ENCODE peak calls at places on chromosomes 11 and 22, in eight cellular contexts. One of them, this sample, is unnamed.

GRCh38 chr11:70021586-70021985 is 56.5 kb upstream of the ANO1 start:
- DNase-seq in adrenal gland: no peak
- DNase-seq in ACHN: no peak
- DNase-seq in NCI-H1105: no peak
- DNase-seq in activated T-helper 1 cell treated with anti-CD3 and anti-CD28 coated beads, Interleukin-12 subunit alpha, Interleukin-12 subunit beta, Interleukin-2, Interleukin-4 antibody, amounts not matched to agents 30 ng/mL and 10 ng/mL and 1 ng/mL, durations not matched to agents 14 hours and 24 hours and 36 hours: no peak
- DNase-seq in naive thymus-derived CD8-positive, alpha-beta T cell: no peak
- DNase-seq in ELR: no peak
- DNase-seq in neural crest cell: no peak
- DNase-seq in this sample: no peak

GRCh38 chr11:80107415-80107814 is 666.6 kb upstream of the TENM4 start:
- DNase-seq in neural crest cell: no peak
- DNase-seq in ELR: peak
- DNase-seq in activated T-helper 1 cell treated with anti-CD3 and anti-CD28 coated beads, Interleukin-12 subunit alpha, Interleukin-12 subunit beta, Interleukin-2, Interleukin-4 antibody, amounts not matched to agents 30 ng/mL and 10 ng/mL and 1 ng/mL, durations not matched to agents 14 hours and 24 hours and 36 hours: no peak
- DNase-seq in naive thymus-derived CD8-positive, alpha-beta T cell: no peak
- DNase-seq in NCI-H1105: no peak
- DNase-seq in adrenal gland: no peak
- DNase-seq in ACHN: peak
- DNase-seq in this sample: no peak

GRCh38 chr11:116193321-116194114 is 579.3 kb downstream of the BUD13 start:
- DNase-seq in naive thymus-derived CD8-positive, alpha-beta T cell: no peak
- DNase-seq in activated T-helper 1 cell treated with anti-CD3 and anti-CD28 coated beads, Interleukin-12 subunit alpha, Interleukin-12 subunit beta, Interleukin-2, Interleukin-4 antibody, amounts not matched to agents 30 ng/mL and 10 ng/mL and 1 ng/mL, durations not matched to agents 14 hours and 24 hours and 36 hours: no peak
- DNase-seq in ACHN: peak
- DNase-seq in ELR: peak
- DNase-seq in neural crest cell: peak
- DNase-seq in NCI-H1105: peak
- DNase-seq in adrenal gland: peak
- DNase-seq in this sample: no peak

GRCh38 chr11:2358754-2359444 is 18.2 kb upstream of the CD81 start:
- DNase-seq in ELR: no peak
- DNase-seq in naive thymus-derived CD8-positive, alpha-beta T cell: no peak
- DNase-seq in activated T-helper 1 cell treated with anti-CD3 and anti-CD28 coated beads, Interleukin-12 subunit alpha, Interleukin-12 subunit beta, Interleukin-2, Interleukin-4 antibody, amounts not matched to agents 30 ng/mL and 10 ng/mL and 1 ng/mL, durations not matched to agents 14 hours and 24 hours and 36 hours: no peak
- DNase-seq in ACHN: no peak
- DNase-seq in adrenal gland: no peak
- DNase-seq in NCI-H1105: no peak
- DNase-seq in neural crest cell: no peak
- DNase-seq in this sample: no peak

GRCh38 chr11:26762089-26762488 is 40.2 kb upstream of the SLC5A12 start:
- DNase-seq in NCI-H1105: no peak
- DNase-seq in ELR: no peak
- DNase-seq in neural crest cell: no peak
- DNase-seq in adrenal gland: no peak
- DNase-seq in naive thymus-derived CD8-positive, alpha-beta T cell: no peak
- DNase-seq in activated T-helper 1 cell treated with anti-CD3 and anti-CD28 coated beads, Interleukin-12 subunit alpha, Interleukin-12 subunit beta, Interleukin-2, Interleukin-4 antibody, amounts not matched to agents 30 ng/mL and 10 ng/mL and 1 ng/mL, durations not matched to agents 14 hours and 24 hours and 36 hours: no peak
- DNase-seq in ACHN: no peak
- DNase-seq in this sample: no peak

GRCh38 chr11:82682003-82682751 is 51.5 kb downstream of the FAM181B start:
- DNase-seq in ACHN: peak
- DNase-seq in naive thymus-derived CD8-positive, alpha-beta T cell: no peak
- DNase-seq in ELR: peak
- DNase-seq in NCI-H1105: peak
- DNase-seq in adrenal gland: no peak
- DNase-seq in activated T-helper 1 cell treated with anti-CD3 and anti-CD28 coated beads, Interleukin-12 subunit alpha, Interleukin-12 subunit beta, Interleukin-2, Interleukin-4 antibody, amounts not matched to agents 30 ng/mL and 10 ng/mL and 1 ng/mL, durations not matched to agents 14 hours and 24 hours and 36 hours: no peak
- DNase-seq in neural crest cell: no peak
- DNase-seq in this sample: no peak

GRCh38 chr22:36701166-36701713 is 2.3 kb downstream of the CACNG2 start:
- DNase-seq in NCI-H1105: no peak
- DNase-seq in adrenal gland: no peak
- DNase-seq in ELR: no peak
- DNase-seq in neural crest cell: no peak
- DNase-seq in activated T-helper 1 cell treated with anti-CD3 and anti-CD28 coated beads, Interleukin-12 subunit alpha, Interleukin-12 subunit beta, Interleukin-2, Interleukin-4 antibody, amounts not matched to agents 30 ng/mL and 10 ng/mL and 1 ng/mL, durations not matched to agents 14 hours and 24 hours and 36 hours: no peak
- DNase-seq in naive thymus-derived CD8-positive, alpha-beta T cell: no peak
- DNase-seq in ACHN: no peak
- DNase-seq in this sample: no peak

GRCh38 chr11:65612691-65613090 is 1.3 kb downstream of the MAP3K11 start:
- DNase-seq in ACHN: no peak
- DNase-seq in adrenal gland: no peak
- DNase-seq in activated T-helper 1 cell treated with anti-CD3 and anti-CD28 coated beads, Interleukin-12 subunit alpha, Interleukin-12 subunit beta, Interleukin-2, Interleukin-4 antibody, amounts not matched to agents 30 ng/mL and 10 ng/mL and 1 ng/mL, durations not matched to agents 14 hours and 24 hours and 36 hours: no peak
- DNase-seq in neural crest cell: no peak
- DNase-seq in naive thymus-derived CD8-positive, alpha-beta T cell: no peak
- DNase-seq in ELR: no peak
- DNase-seq in NCI-H1105: no peak
- DNase-seq in this sample: no peak

GRCh38 chr22:29879738-29880137 is 3.2 kb upstream of the MTMR3 start:
- DNase-seq in ACHN: no peak
- DNase-seq in activated T-helper 1 cell treated with anti-CD3 and anti-CD28 coated beads, Interleukin-12 subunit alpha, Interleukin-12 subunit beta, Interleukin-2, Interleukin-4 antibody, amounts not matched to agents 30 ng/mL and 10 ng/mL and 1 ng/mL, durations not matched to agents 14 hours and 24 hours and 36 hours: no peak
- DNase-seq in NCI-H1105: no peak
- DNase-seq in naive thymus-derived CD8-positive, alpha-beta T cell: no peak
- DNase-seq in neural crest cell: no peak
- DNase-seq in adrenal gland: no peak
- DNase-seq in ELR: peak
- DNase-seq in this sample: no peak

GRCh38 chr11:12754582-12755250 is 80.5 kb downstream of the TEAD1 start:
- DNase-seq in ELR: no peak
- DNase-seq in ACHN: no peak
- DNase-seq in adrenal gland: no peak
- DNase-seq in naive thymus-derived CD8-positive, alpha-beta T cell: no peak
- DNase-seq in NCI-H1105: peak
- DNase-seq in neural crest cell: no peak
- DNase-seq in activated T-helper 1 cell treated with anti-CD3 and anti-CD28 coated beads, Interleukin-12 subunit alpha, Interleukin-12 subunit beta, Interleukin-2, Interleukin-4 antibody, amounts not matched to agents 30 ng/mL and 10 ng/mL and 1 ng/mL, durations not matched to agents 14 hours and 24 hours and 36 hours: no peak
- DNase-seq in this sample: no peak

GRCh38 chr11:130112071-130112830 is 42.6 kb downstream of the APLP2 start:
- DNase-seq in neural crest cell: no peak
- DNase-seq in adrenal gland: no peak
- DNase-seq in ACHN: no peak
- DNase-seq in naive thymus-derived CD8-positive, alpha-beta T cell: no peak
- DNase-seq in activated T-helper 1 cell treated with anti-CD3 and anti-CD28 coated beads, Interleukin-12 subunit alpha, Interleukin-12 subunit beta, Interleukin-2, Interleukin-4 antibody, amounts not matched to agents 30 ng/mL and 10 ng/mL and 1 ng/mL, durations not matched to agents 14 hours and 24 hours and 36 hours: no peak
- DNase-seq in NCI-H1105: no peak
- DNase-seq in ELR: no peak
- DNase-seq in this sample: no peak

GRCh38 chr22:35912668-35913067 is 116.0 kb downstream of the RBFOX2 start:
- DNase-seq in adrenal gland: no peak
- DNase-seq in activated T-helper 1 cell treated with anti-CD3 and anti-CD28 coated beads, Interleukin-12 subunit alpha, Interleukin-12 subunit beta, Interleukin-2, Interleukin-4 antibody, amounts not matched to agents 30 ng/mL and 10 ng/mL and 1 ng/mL, durations not matched to agents 14 hours and 24 hours and 36 hours: no peak
- DNase-seq in naive thymus-derived CD8-positive, alpha-beta T cell: no peak
- DNase-seq in NCI-H1105: no peak
- DNase-seq in neural crest cell: no peak
- DNase-seq in ELR: no peak
- DNase-seq in ACHN: no peak
- DNase-seq in this sample: no peak

GRCh38 chr11:2911088-2912037 is 17.9 kb downstream of the PHLDA2 start:
- DNase-seq in activated T-helper 1 cell treated with anti-CD3 and anti-CD28 coated beads, Interleukin-12 subunit alpha, Interleukin-12 subunit beta, Interleukin-2, Interleukin-4 antibody, amounts not matched to agents 30 ng/mL and 10 ng/mL and 1 ng/mL, durations not matched to agents 14 hours and 24 hours and 36 hours: no peak
- DNase-seq in naive thymus-derived CD8-positive, alpha-beta T cell: no peak
- DNase-seq in NCI-H1105: no peak
- DNase-seq in ACHN: no peak
- DNase-seq in adrenal gland: no peak
- DNase-seq in neural crest cell: no peak
- DNase-seq in ELR: no peak
- DNase-seq in this sample: no peak

GRCh38 chr22:40345801-40346177 is 511 bp upstream of the ADSL start:
- DNase-seq in ACHN: peak
- DNase-seq in neural crest cell: no peak
- DNase-seq in NCI-H1105: no peak
- DNase-seq in adrenal gland: peak
- DNase-seq in activated T-helper 1 cell treated with anti-CD3 and anti-CD28 coated beads, Interleukin-12 subunit alpha, Interleukin-12 subunit beta, Interleukin-2, Interleukin-4 antibody, amounts not matched to agents 30 ng/mL and 10 ng/mL and 1 ng/mL, durations not matched to agents 14 hours and 24 hours and 36 hours: peak
- DNase-seq in ELR: peak
- DNase-seq in naive thymus-derived CD8-positive, alpha-beta T cell: peak
- DNase-seq in this sample: peak

GRCh38 chr11:5531053-5531831 is 14.7 kb upstream of the UBQLNL start:
- DNase-seq in ELR: no peak
- DNase-seq in naive thymus-derived CD8-positive, alpha-beta T cell: no peak
- DNase-seq in ACHN: no peak
- DNase-seq in neural crest cell: no peak
- DNase-seq in adrenal gland: no peak
- DNase-seq in activated T-helper 1 cell treated with anti-CD3 and anti-CD28 coated beads, Interleukin-12 subunit alpha, Interleukin-12 subunit beta, Interleukin-2, Interleukin-4 antibody, amounts not matched to agents 30 ng/mL and 10 ng/mL and 1 ng/mL, durations not matched to agents 14 hours and 24 hours and 36 hours: no peak
- DNase-seq in NCI-H1105: no peak
- DNase-seq in this sample: no peak

GRCh38 chr11:69959461-69959860 is 118.7 kb upstream of the ANO1 start:
- DNase-seq in ELR: no peak
- DNase-seq in ACHN: no peak
- DNase-seq in NCI-H1105: no peak
- DNase-seq in naive thymus-derived CD8-positive, alpha-beta T cell: no peak
- DNase-seq in neural crest cell: no peak
- DNase-seq in adrenal gland: no peak
- DNase-seq in activated T-helper 1 cell treated with anti-CD3 and anti-CD28 coated beads, Interleukin-12 subunit alpha, Interleukin-12 subunit beta, Interleukin-2, Interleukin-4 antibody, amounts not matched to agents 30 ng/mL and 10 ng/mL and 1 ng/mL, durations not matched to agents 14 hours and 24 hours and 36 hours: no peak
- DNase-seq in this sample: no peak

GRCh38 chr11:129189646-129190045 is 2.5 kb downstream of the ARHGAP32 start:
- DNase-seq in ACHN: no peak
- DNase-seq in activated T-helper 1 cell treated with anti-CD3 and anti-CD28 coated beads, Interleukin-12 subunit alpha, Interleukin-12 subunit beta, Interleukin-2, Interleukin-4 antibody, amounts not matched to agents 30 ng/mL and 10 ng/mL and 1 ng/mL, durations not matched to agents 14 hours and 24 hours and 36 hours: no peak
- DNase-seq in naive thymus-derived CD8-positive, alpha-beta T cell: no peak
- DNase-seq in adrenal gland: no peak
- DNase-seq in NCI-H1105: no peak
- DNase-seq in neural crest cell: no peak
- DNase-seq in ELR: no peak
- DNase-seq in this sample: no peak

GRCh38 chr22:20131856-20132685 is 467 bp downstream of the ZDHHC8 start:
- DNase-seq in neural crest cell: no peak
- DNase-seq in naive thymus-derived CD8-positive, alpha-beta T cell: no peak
- DNase-seq in NCI-H1105: peak
- DNase-seq in adrenal gland: peak
- DNase-seq in ELR: peak
- DNase-seq in ACHN: no peak
- DNase-seq in activated T-helper 1 cell treated with anti-CD3 and anti-CD28 coated beads, Interleukin-12 subunit alpha, Interleukin-12 subunit beta, Interleukin-2, Interleukin-4 antibody, amounts not matched to agents 30 ng/mL and 10 ng/mL and 1 ng/mL, durations not matched to agents 14 hours and 24 hours and 36 hours: no peak
- DNase-seq in this sample: no peak

This sample was measured in T-cell.